ENCODE peak calls at places on chromosome 19, in eight cellular contexts. F is sciatic nerve, M is fibroblast of the aortic adventitia, X is activated gamma-delta T cell treated with Interleukin-2 at 50 U/mL for 16 hours, Z is mesenchymal stem cell, N is MV-4-11, I is GM12864, G is tibial nerve. Q is an unnamed sample.

GRCh38 chr19:46229442-46229841 is at the start of gene IGFL1:
- DNase-seq in F (peak; percentile 30), M (no peak), X (no peak), Z (no peak), N (no peak), I (no peak), G (no peak), Q (no peak)

GRCh38 chr19:41373993-41374392 is 2.3 kb upstream of the TMEM91 start:
- DNase-seq in F (peak; percentile 87), M (peak; percentile 92), X (no peak), Z (peak; percentile 47), N (no peak), I (no peak), G (peak; percentile 65), Q (peak; percentile 75)

GRCh38 chr19:48815870-48816501 is 5.2 kb upstream of the BCAT2 start:
- DNase-seq in F (no peak), M (no peak), X (no peak), Z (peak; percentile 33), N (no peak), I (no peak), G (no peak), Q (peak; percentile 29)

GRCh38 chr19:52640916-52641315 is 2.8 kb upstream of the ZNF83 start:
- DNase-seq in F (no peak), M (no peak), X (no peak), Z (no peak), N (no peak), I (no peak), G (no peak), Q (no peak)

GRCh38 chr19:23071087-23071511 is 45.7 kb upstream of the ZNF730 start:
- DNase-seq in F (peak; percentile 55), M (peak; percentile 3), X (no peak), Z (no peak), N (no peak), I (no peak), G (no peak), Q (no peak)

GRCh38 chr19:47438793-47439220 is 19.5 kb upstream of the MEIS3 start:
- DNase-seq in F (no peak), M (no peak), X (no peak), Z (no peak), N (no peak), I (no peak), G (no peak), Q (peak; percentile 48)

GRCh38 chr19:38773469-38774177 is at the start of gene LGALS7:
- DNase-seq in F (no peak), M (no peak), X (no peak), Z (no peak), N (no peak), I (no peak), G (no peak), Q (no peak)

GRCh38 chr19:39413269-39413902 is 917 bp downstream of the PLEKHG2 start:
- DNase-seq in F (peak; percentile 89), M (peak; percentile 59), X (no peak), Z (peak; percentile 77), N (no peak), I (no peak), G (no peak), Q (peak; percentile 66)

GRCh38 chr19:10068205-10068604 is 17.9 kb upstream of the SHFL start:
- DNase-seq in F (no peak), M (no peak), X (no peak), Z (no peak), N (peak; percentile 76), I (no peak), G (no peak), Q (no peak)

GRCh38 chr19:1651548-1652394 is 644 bp downstream of the TCF3 start:
- DNase-seq in F (peak; percentile 73), M (peak; percentile 13), X (peak; percentile 29), Z (peak; percentile 41), N (no peak), I (no peak), G (no peak), Q (peak; percentile 60)

GRCh38 chr19:51478381-51479285 is at the start of gene CEACAM18:
- DNase-seq in F (no peak), M (no peak), X (no peak), Z (no peak), N (no peak), I (no peak), G (no peak), Q (no peak)

GRCh38 chr19:33677745-33678426 is 56.1 kb downstream of the CHST8 start:
- DNase-seq in F (no peak), M (no peak), X (no peak), Z (no peak), N (no peak), I (no peak), G (no peak), Q (no peak)

GRCh38 chr19:34254552-34255432 is at the start of gene GARRE1:
- DNase-seq in F (peak; percentile 67), M (no peak), X (peak; percentile 82), Z (no peak), N (no peak), I (no peak), G (peak; percentile 76), Q (no peak)

GRCh38 chr19:5154799-5155426 is 185.7 kb downstream of the PTPRS start:
- DNase-seq in F (no peak), M (no peak), X (no peak), Z (no peak), N (no peak), I (no peak), G (no peak), Q (no peak)

Q was measured in mucosa of descending colon.